ENCODE peak calls at places on chromosomes 7 and 10, in nine cellular contexts. Z is HCT116; E is heart right ventricle; H is fibroblast of lung; Q is colonic mucosa; Y is Peyer's patch; B is effector memory CD4-positive, alpha-beta T cell; C is BE2C; J is psoas muscle. T is an unnamed sample. For H3K27me3 and H3K4me1, the result is how much of the 10 kb centered on the place peaks cover.

GRCh38 chr7:99498546-99498944 is 1.5 kb downstream of the ZNF394 start:
- DNase-seq in E (no peak), Z (no peak), C (no peak), Q (no peak), H (no peak), B (no peak), J (peak), Y (no peak), T (peak)

GRCh38 chr7:124489925-124490324 is 275.7 kb downstream of the GPR37 start:
- DNase-seq in E (no peak), Z (no peak), C (no peak), Q (no peak), Y (no peak), H (no peak), J (no peak), B (no peak), T (no peak)

GRCh38 chr10:125002423-125003145 is 60.7 kb downstream of the ZRANB1 start:
- DNase-seq in B (no peak), C (no peak), Q (no peak), Z (no peak), H (no peak), J (peak), Y (no peak), E (peak), T (no peak)

GRCh38 chr10:338176-339037 is 203.2 kb downstream of the ZMYND11 start:
- DNase-seq in E (no peak), Z (no peak), H (peak), Q (no peak), C (no peak), Y (peak), B (no peak), J (no peak), T (no peak)

GRCh38 chr10:14438576-14438975 is 107.9 kb upstream of the FRMD4A start:
- DNase-seq in H (no peak), Q (no peak), Z (no peak), B (no peak), J (no peak), Y (no peak), E (no peak), C (no peak), T (no peak)

GRCh38 chr10:46514899-46515298 is 41.6 kb downstream of the GPRIN2 start:
- DNase-seq in C (no peak), Q (no peak), H (no peak), Y (no peak), E (no peak), Z (no peak), B (no peak), J (peak), T (no peak)

GRCh38 chr10:19556666-19557065 is 259.6 kb upstream of the PLXDC2 start:
- DNase-seq in Q (no peak), H (no peak), J (no peak), Z (no peak), E (no peak), C (no peak), B (no peak), Y (no peak), T (no peak)

GRCh38 chr7:4931932-4932331 is 27.1 kb downstream of the MMD2 start:
- DNase-seq in H (no peak), Y (no peak), E (no peak), Q (no peak), Z (peak), C (peak), B (no peak), J (no peak), T (no peak)

GRCh38 chr7:155746188-155746587 is 66.1 kb downstream of the SHH start:
- DNase-seq in C (no peak), E (no peak), Y (no peak), J (no peak), B (no peak), Q (no peak), H (no peak), Z (no peak), T (no peak)

GRCh38 chr7:40047661-40048060 is 86.8 kb downstream of the MPLKIP start:
- DNase-seq in J (no peak), H (no peak), Z (no peak), B (no peak), Y (no peak), Q (no peak), E (no peak), C (no peak), T (no peak)

GRCh38 chr10:47246409-47247189 is 53.4 kb upstream of the GDF10 start:
- DNase-seq in C (no peak), B (no peak), E (no peak), J (no peak), H (no peak), Q (no peak), Z (no peak), Y (no peak), T (no peak)

GRCh38 chr10:133225707-133226191 is 4.3 kb upstream of the UTF1 start:
- DNase-seq in Y (no peak), E (no peak), H (peak), Z (no peak), J (no peak), C (no peak), Q (no peak), B (no peak), T (no peak)
- H3K27me3 ChIP-seq in Y (under half), E (half or more), H (under half), Z (under half), J (under half), C (half or more), Q (under half), B (under half), T (under half)

DNA sequence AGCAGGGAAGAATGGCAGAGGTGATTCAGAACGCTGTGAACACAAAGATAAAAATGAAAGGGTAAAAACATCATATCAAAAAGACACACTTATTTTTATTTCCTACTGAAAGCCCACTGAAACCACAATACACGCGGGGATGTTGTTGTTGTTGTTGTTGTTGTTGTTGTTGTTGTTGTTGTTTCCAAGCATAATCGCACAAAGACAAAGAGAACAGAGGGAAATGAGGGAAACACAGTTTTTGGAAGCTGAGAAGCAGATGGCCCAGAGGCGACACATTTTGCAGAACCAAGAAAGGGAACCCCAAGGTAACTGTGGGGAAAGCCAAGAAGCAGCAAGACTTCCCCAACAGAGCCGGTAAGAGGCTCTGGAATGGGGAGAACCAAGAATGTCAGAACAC is 113.9 kb downstream of the PARD3 start:
- DNase-seq in Z (no peak), C (no peak), Y (no peak), H (no peak), E (no peak), B (no peak), J (no peak), Q (no peak), T (no peak)
- H3K4me1 ChIP-seq in Z (half or more), C (under half), Y (under half), H (under half), E (half or more), B (under half), J (half or more), Q (under half), T (under half)

GRCh38 chr7:49091519-49091918 is 167.2 kb downstream of the CDC14C start:
- DNase-seq in Q (no peak), Y (no peak), H (no peak), Z (no peak), J (no peak), B (no peak), E (no peak), C (no peak), T (no peak)
- H3K4me3 ChIP-seq in Q (no peak), Y (no peak), H (no peak), Z (no peak), J (no peak), B (no peak), E (no peak), C (no peak), T (no peak)

DNA sequence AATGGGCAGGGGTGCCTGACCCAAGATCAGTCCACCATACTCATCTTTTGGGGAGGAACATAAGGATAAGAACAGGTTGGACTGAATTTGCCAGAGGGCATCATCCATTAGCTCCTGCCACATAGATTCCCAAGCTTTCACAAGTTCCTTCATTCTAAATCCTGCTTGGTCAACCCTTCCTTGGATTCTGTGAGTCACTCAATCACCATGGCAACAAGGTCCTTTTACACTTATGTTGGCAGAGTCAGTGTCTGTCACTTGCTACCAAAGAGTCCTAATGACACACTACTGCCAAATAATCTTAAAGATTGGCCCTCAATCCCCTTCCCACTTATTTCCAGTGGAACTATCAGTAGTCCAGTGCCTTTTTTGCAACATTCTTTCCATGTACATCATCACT is 5.0 kb upstream of the LGI1 start:
- DNase-seq in B (no peak), J (no peak), C (no peak), E (no peak), H (peak), Y (no peak), Z (peak), Q (no peak), T (no peak)
- H3K27me3 ChIP-seq in B (under half), J (under half), C (under half), E (under half), H (under half), Y (under half), Z (under half), Q (under half), T (under half)

GRCh38 chr10:21519981-21520436 is 5.5 kb downstream of the SKIDA1 start:
- DNase-seq in Y (no peak), B (no peak), E (no peak), C (no peak), H (peak), Z (no peak), J (no peak), Q (no peak), T (peak)
- H3K4me1 ChIP-seq in Y (under half), B (under half), E (half or more), C (under half), H (under half), Z (under half), J (under half), Q (under half), T (half or more)

GRCh38 chr10:79404690-79405131 is 40.7 kb downstream of the ZCCHC24 start:
- DNase-seq in Q (no peak), J (peak), H (no peak), C (no peak), E (no peak), Z (no peak), B (no peak), Y (no peak), T (no peak)

GRCh38 chr10:79405221-79405994 is 40.0 kb downstream of the ZCCHC24 start:
- DNase-seq in H (no peak), C (no peak), B (no peak), E (no peak), Z (no peak), J (peak), Q (no peak), Y (no peak), T (no peak)

GRCh38 chr10:79402951-79403350 is 42.5 kb downstream of the ZCCHC24 start:
- DNase-seq in H (no peak), Q (no peak), J (peak), B (no peak), E (no peak), Z (no peak), Y (no peak), C (no peak), T (no peak)

GRCh38 chr10:79403441-79404230 is 41.8 kb downstream of the ZCCHC24 start:
- DNase-seq in C (peak), Y (no peak), H (peak), Q (no peak), Z (no peak), B (no peak), J (peak), E (peak), T (no peak)

DNA sequence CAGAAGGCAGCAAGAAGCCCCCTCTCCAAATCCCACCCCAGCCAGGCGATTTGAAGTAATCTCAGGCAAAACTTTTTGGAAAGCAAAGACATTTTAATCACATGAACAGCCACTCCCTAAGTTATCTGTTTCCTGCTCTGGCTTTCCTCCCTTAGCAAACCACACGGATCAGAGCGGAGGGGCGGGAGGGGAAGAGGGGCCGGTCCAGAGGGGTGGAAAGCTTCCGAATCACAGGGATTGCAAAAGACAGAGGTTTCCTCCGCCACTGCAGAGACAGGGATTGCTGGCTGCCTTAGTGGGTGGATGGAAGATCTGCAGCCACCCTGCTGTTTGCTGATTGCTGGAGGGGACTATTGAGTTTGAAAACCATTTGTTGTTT is 41.2 kb downstream of the ZCCHC24 start:
- DNase-seq in Z (no peak), C (peak), Y (no peak), H (peak), B (no peak), Q (no peak), E (peak), J (peak), T (no peak)
- H3K4me3 ChIP-seq in Z (no peak), C (no peak), Y (no peak), H (no peak), B (no peak), Q (no peak), E (peak), J (peak), T (no peak)

GRCh38 chr10:123928427-123928826 is 36.8 kb upstream of the CPXM2 start:
- DNase-seq in H (no peak), Z (no peak), C (no peak), E (no peak), Y (no peak), J (no peak), B (no peak), Q (no peak), T (no peak)
- H3K27me3 ChIP-seq in H (under half), Z (under half), C (under half), E (under half), Y (under half), J (under half), B (under half), Q (under half), T (under half)

GRCh38 chr10:119893845-119894427 is 1.4 kb downstream of the SEC23IP start:
- DNase-seq in Q (no peak), Y (no peak), B (no peak), Z (no peak), J (no peak), E (no peak), H (no peak), C (no peak), T (no peak)
- H3K4me1 ChIP-seq in Q (under half), Y (under half), B (under half), Z (under half), J (under half), E (under half), H (under half), C (under half), T (under half)

DNA sequence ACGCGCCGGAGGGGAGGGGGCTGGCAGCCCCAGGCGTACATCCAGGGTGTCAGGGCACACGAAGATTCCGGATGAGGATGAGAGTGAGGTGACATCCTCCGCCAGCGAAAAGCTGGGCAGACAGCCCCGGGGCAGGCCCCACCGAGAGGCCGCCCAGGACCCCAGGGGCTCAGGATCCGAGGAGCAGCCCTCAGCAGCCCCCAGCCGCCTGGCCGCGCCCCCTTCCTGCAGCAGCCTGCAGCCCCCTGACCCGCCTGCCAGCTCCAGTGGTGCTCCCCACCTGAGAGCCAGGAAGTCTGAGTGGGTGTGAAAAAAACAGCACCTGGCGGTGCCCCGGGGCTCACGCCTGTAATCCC is 3.2 kb downstream of the GJD4 start:
- DNase-seq in E (no peak), Q (no peak), C (no peak), Y (no peak), H (no peak), B (no peak), Z (no peak), J (no peak), T (no peak)
- H3K4me3 ChIP-seq in E (peak), Q (peak), C (peak), Y (no peak), H (no peak), B (peak), Z (no peak), J (peak), T (no peak)

GRCh38 chr10:101094113-101094512 is 32.3 kb downstream of the KAZALD1 start:
- DNase-seq in Z (no peak), Q (no peak), E (no peak), J (no peak), Y (no peak), C (no peak), B (no peak), H (no peak), T (no peak)

GRCh38 chr10:101091546-101092290 is 29.9 kb downstream of the KAZALD1 start:
- DNase-seq in H (no peak), J (no peak), E (no peak), Q (no peak), B (no peak), C (peak), Y (no peak), Z (no peak), T (no peak)

GRCh38 chr10:101095550-101096213 is 33.9 kb downstream of the KAZALD1 start:
- DNase-seq in J (peak), C (peak), Z (peak), Y (peak), B (peak), H (peak), E (peak), Q (peak), T (peak)

GRCh38 chr10:101090597-101090996 is 28.8 kb downstream of the KAZALD1 start:
- DNase-seq in C (no peak), Q (no peak), Z (no peak), Y (no peak), E (no peak), B (no peak), H (no peak), J (no peak), T (no peak)

GRCh38 chr10:101092742-101093386 is 31.1 kb downstream of the KAZALD1 start:
- DNase-seq in H (no peak), Y (no peak), B (no peak), E (no peak), Q (no peak), Z (no peak), C (no peak), J (no peak), T (no peak)
- H3K27me3 ChIP-seq in H (under half), Y (under half), B (under half), E (half or more), Q (under half), Z (under half), C (under half), J (under half), T (under half)